ENCODE peak calls at places on chromosomes 6 and 20, in six cellular contexts. One of them, this sample, is unnamed.
A peak's percentile ranks its signal among the peaks of the same experiment; 100 is the strongest.

GRCh38 chr6:82248233-82248735 is 740 bp upstream of the IBTK start:
- DNase-seq in cardiac muscle cell: peak; percentile 41
- DNase-seq in lower lobe of right lung: peak; percentile 64
- DNase-seq in keratinocyte: no peak
- DNase-seq in lung: no peak
- DNase-seq in suprapubic skin: no peak
- DNase-seq in this sample: no peak

GRCh38 chr6:5751525-5752252 is 255.0 kb downstream of the NRN1 start:
- DNase-seq in cardiac muscle cell: peak; percentile 32
- DNase-seq in lower lobe of right lung: no peak
- DNase-seq in keratinocyte: no peak
- DNase-seq in lung: no peak
- DNase-seq in suprapubic skin: no peak
- DNase-seq in this sample: no peak

GRCh38 chr6:131029661-131030297 is 33.3 kb downstream of the EPB41L2 start:
- DNase-seq in cardiac muscle cell: peak; percentile 64
- DNase-seq in lower lobe of right lung: no peak
- DNase-seq in keratinocyte: no peak
- DNase-seq in lung: no peak
- DNase-seq in suprapubic skin: no peak
- DNase-seq in this sample: no peak

GRCh38 chr6:25034477-25034876 is 98.7 kb upstream of the RIPOR2 start:
- DNase-seq in cardiac muscle cell: no peak
- DNase-seq in lower lobe of right lung: no peak
- DNase-seq in keratinocyte: no peak
- DNase-seq in lung: no peak
- DNase-seq in suprapubic skin: no peak
- DNase-seq in this sample: no peak

GRCh38 chr6:151958332-151958731 is 150.8 kb downstream of the ESR1 start:
- DNase-seq in cardiac muscle cell: peak; percentile 82
- DNase-seq in lower lobe of right lung: no peak
- DNase-seq in keratinocyte: peak; percentile 1
- DNase-seq in lung: no peak
- DNase-seq in suprapubic skin: no peak
- DNase-seq in this sample: no peak

GRCh38 chr6:30311669-30312068 is 15.1 kb upstream of the TRIM39 start:
- DNase-seq in cardiac muscle cell: no peak
- DNase-seq in lower lobe of right lung: no peak
- DNase-seq in keratinocyte: no peak
- DNase-seq in lung: no peak
- DNase-seq in suprapubic skin: no peak
- DNase-seq in this sample: no peak

GRCh38 chr6:24576452-24576851 is 69.5 kb downstream of the KIAA0319 start:
- DNase-seq in cardiac muscle cell: no peak
- DNase-seq in lower lobe of right lung: no peak
- DNase-seq in keratinocyte: no peak
- DNase-seq in lung: no peak
- DNase-seq in suprapubic skin: no peak
- DNase-seq in this sample: no peak

GRCh38 chr20:16106191-16106849 is 466.9 kb downstream of the KIF16B start:
- DNase-seq in cardiac muscle cell: no peak
- DNase-seq in lower lobe of right lung: no peak
- DNase-seq in keratinocyte: no peak
- DNase-seq in lung: no peak
- DNase-seq in suprapubic skin: no peak
- DNase-seq in this sample: no peak

GRCh38 chr6:100663219-100663863 is 198.6 kb upstream of the SIM1 start:
- DNase-seq in cardiac muscle cell: peak; percentile 88
- DNase-seq in lower lobe of right lung: no peak
- DNase-seq in keratinocyte: peak; percentile 15
- DNase-seq in lung: no peak
- DNase-seq in suprapubic skin: no peak
- DNase-seq in this sample: no peak

GRCh38 chr20:41178495-41178894 is 41.2 kb downstream of the PLCG1 start:
- DNase-seq in cardiac muscle cell: no peak
- DNase-seq in lower lobe of right lung: no peak
- DNase-seq in keratinocyte: no peak
- DNase-seq in lung: no peak
- DNase-seq in suprapubic skin: no peak
- DNase-seq in this sample: no peak

GRCh38 chr6:148795563-148795962 is 48.7 kb downstream of the UST start:
- DNase-seq in cardiac muscle cell: no peak
- DNase-seq in lower lobe of right lung: no peak
- DNase-seq in keratinocyte: no peak
- DNase-seq in lung: no peak
- DNase-seq in suprapubic skin: no peak
- DNase-seq in this sample: no peak

GRCh38 chr6:69089539-69089938 is 454.5 kb downstream of the ADGRB3 start:
- DNase-seq in cardiac muscle cell: no peak
- DNase-seq in lower lobe of right lung: no peak
- DNase-seq in keratinocyte: no peak
- DNase-seq in lung: no peak
- DNase-seq in suprapubic skin: no peak
- DNase-seq in this sample: no peak

GRCh38 chr6:7828123-7828522 is 82.5 kb downstream of the TXNDC5 start:
- DNase-seq in cardiac muscle cell: no peak
- DNase-seq in lower lobe of right lung: no peak
- DNase-seq in keratinocyte: no peak
- DNase-seq in lung: no peak
- DNase-seq in suprapubic skin: no peak
- DNase-seq in this sample: no peak

GRCh38 chr6:45387236-45387635 is 9.5 kb upstream of the SUPT3H start:
- DNase-seq in cardiac muscle cell: peak; percentile 12
- DNase-seq in lower lobe of right lung: no peak
- DNase-seq in keratinocyte: no peak
- DNase-seq in lung: no peak
- DNase-seq in suprapubic skin: no peak
- DNase-seq in this sample: no peak

GRCh38 chr6:16947461-16948159 is 154.2 kb upstream of the STMND1 start:
- DNase-seq in cardiac muscle cell: peak; percentile 96
- DNase-seq in lower lobe of right lung: no peak
- DNase-seq in keratinocyte: no peak
- DNase-seq in lung: peak; percentile 40
- DNase-seq in suprapubic skin: no peak
- DNase-seq in this sample: no peak

GRCh38 chr6:96789871-96790270 is 47.4 kb downstream of the GPR63 start:
- DNase-seq in cardiac muscle cell: no peak
- DNase-seq in lower lobe of right lung: no peak
- DNase-seq in keratinocyte: no peak
- DNase-seq in lung: no peak
- DNase-seq in suprapubic skin: no peak
- DNase-seq in this sample: no peak

GRCh38 chr6:165663736-165664552 is 903 bp upstream of the PDE10A start:
- DNase-seq in cardiac muscle cell: no peak
- DNase-seq in lower lobe of right lung: no peak
- DNase-seq in keratinocyte: no peak
- DNase-seq in lung: no peak
- DNase-seq in suprapubic skin: no peak
- DNase-seq in this sample: no peak

GRCh38 chr6:118485601-118486550 is 62.2 kb upstream of the PLN start:
- DNase-seq in cardiac muscle cell: no peak
- DNase-seq in lower lobe of right lung: no peak
- DNase-seq in keratinocyte: no peak
- DNase-seq in lung: no peak
- DNase-seq in suprapubic skin: no peak
- DNase-seq in this sample: no peak

GRCh38 chr20:60589624-60590023 is 631.4 kb downstream of the CDH26 start:
- DNase-seq in cardiac muscle cell: no peak
- DNase-seq in lower lobe of right lung: no peak
- DNase-seq in keratinocyte: no peak
- DNase-seq in lung: no peak
- DNase-seq in suprapubic skin: no peak
- DNase-seq in this sample: no peak

GRCh38 chr6:148595550-148595949 is 151.3 kb upstream of the UST start:
- DNase-seq in cardiac muscle cell: no peak
- DNase-seq in lower lobe of right lung: no peak
- DNase-seq in keratinocyte: no peak
- DNase-seq in lung: no peak
- DNase-seq in suprapubic skin: no peak
- DNase-seq in this sample: no peak

GRCh38 chr6:136774228-136775041 is 17.8 kb downstream of the MAP3K5 start:
- DNase-seq in cardiac muscle cell: peak; percentile 82
- DNase-seq in lower lobe of right lung: no peak
- DNase-seq in keratinocyte: no peak
- DNase-seq in lung: no peak
- DNase-seq in suprapubic skin: no peak
- DNase-seq in this sample: no peak

GRCh38 chr20:5215592-5216304 is 88.9 kb downstream of the CDS2 start:
- DNase-seq in cardiac muscle cell: peak; percentile 15
- DNase-seq in lower lobe of right lung: no peak
- DNase-seq in keratinocyte: no peak
- DNase-seq in lung: no peak
- DNase-seq in suprapubic skin: no peak
- DNase-seq in this sample: no peak

GRCh38 chr6:74420221-74420620 is 724.2 kb downstream of the CD109 start:
- DNase-seq in cardiac muscle cell: no peak
- DNase-seq in lower lobe of right lung: no peak
- DNase-seq in keratinocyte: no peak
- DNase-seq in lung: no peak
- DNase-seq in suprapubic skin: no peak
- DNase-seq in this sample: no peak

GRCh38 chr6:156560476-156560875 is 216.7 kb upstream of the ARID1B start:
- DNase-seq in cardiac muscle cell: no peak
- DNase-seq in lower lobe of right lung: no peak
- DNase-seq in keratinocyte: no peak
- DNase-seq in lung: no peak
- DNase-seq in suprapubic skin: no peak
- DNase-seq in this sample: no peak

GRCh38 chr6:156555117-156555516 is 222.1 kb upstream of the ARID1B start:
- DNase-seq in cardiac muscle cell: no peak
- DNase-seq in lower lobe of right lung: no peak
- DNase-seq in keratinocyte: no peak
- DNase-seq in lung: no peak
- DNase-seq in suprapubic skin: no peak
- DNase-seq in this sample: no peak

GRCh38 chr6:156559151-156559690 is 218.0 kb upstream of the ARID1B start:
- DNase-seq in cardiac muscle cell: no peak
- DNase-seq in lower lobe of right lung: no peak
- DNase-seq in keratinocyte: no peak
- DNase-seq in lung: no peak
- DNase-seq in suprapubic skin: no peak
- DNase-seq in this sample: no peak

GRCh38 chr6:156557269-156557885 is 219.8 kb upstream of the ARID1B start:
- DNase-seq in cardiac muscle cell: peak; percentile 23
- DNase-seq in lower lobe of right lung: no peak
- DNase-seq in keratinocyte: no peak
- DNase-seq in lung: no peak
- DNase-seq in suprapubic skin: no peak
- DNase-seq in this sample: no peak

DNA sequence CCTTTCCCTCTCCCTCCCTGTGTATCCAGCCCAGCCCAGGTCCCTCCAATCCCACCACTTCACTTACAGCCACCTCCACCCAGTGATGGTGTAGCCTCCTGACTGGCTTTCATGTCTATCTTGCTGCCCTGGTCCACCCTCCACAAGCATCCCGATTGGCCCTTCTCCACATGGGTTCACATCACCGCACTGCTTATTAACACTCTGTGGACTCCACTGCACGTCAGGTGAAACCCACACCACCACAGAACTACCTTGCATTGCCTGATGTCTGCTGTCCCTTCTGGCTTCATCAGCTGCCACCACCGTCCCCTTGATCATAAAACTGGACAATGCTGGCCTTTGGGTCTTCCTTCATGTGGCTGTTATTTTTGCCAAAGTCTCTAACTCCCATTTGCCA is 220.3 kb upstream of the ARID1B start:
- DNase-seq in cardiac muscle cell: no peak
- DNase-seq in lower lobe of right lung: no peak
- DNase-seq in keratinocyte: no peak
- DNase-seq in lung: no peak
- DNase-seq in suprapubic skin: no peak
- DNase-seq in this sample: no peak
- H3K27ac ChIP-seq in cardiac muscle cell: no peak overlapping the region
- H3K27ac ChIP-seq in lower lobe of right lung: no peak overlapping the region
- H3K27ac ChIP-seq in keratinocyte: no peak overlapping the region
- H3K27ac ChIP-seq in lung: no peak overlapping the region
- H3K27ac ChIP-seq in suprapubic skin: no peak overlapping the region
- H3K27ac ChIP-seq in this sample: no peak overlapping the region

DNA sequence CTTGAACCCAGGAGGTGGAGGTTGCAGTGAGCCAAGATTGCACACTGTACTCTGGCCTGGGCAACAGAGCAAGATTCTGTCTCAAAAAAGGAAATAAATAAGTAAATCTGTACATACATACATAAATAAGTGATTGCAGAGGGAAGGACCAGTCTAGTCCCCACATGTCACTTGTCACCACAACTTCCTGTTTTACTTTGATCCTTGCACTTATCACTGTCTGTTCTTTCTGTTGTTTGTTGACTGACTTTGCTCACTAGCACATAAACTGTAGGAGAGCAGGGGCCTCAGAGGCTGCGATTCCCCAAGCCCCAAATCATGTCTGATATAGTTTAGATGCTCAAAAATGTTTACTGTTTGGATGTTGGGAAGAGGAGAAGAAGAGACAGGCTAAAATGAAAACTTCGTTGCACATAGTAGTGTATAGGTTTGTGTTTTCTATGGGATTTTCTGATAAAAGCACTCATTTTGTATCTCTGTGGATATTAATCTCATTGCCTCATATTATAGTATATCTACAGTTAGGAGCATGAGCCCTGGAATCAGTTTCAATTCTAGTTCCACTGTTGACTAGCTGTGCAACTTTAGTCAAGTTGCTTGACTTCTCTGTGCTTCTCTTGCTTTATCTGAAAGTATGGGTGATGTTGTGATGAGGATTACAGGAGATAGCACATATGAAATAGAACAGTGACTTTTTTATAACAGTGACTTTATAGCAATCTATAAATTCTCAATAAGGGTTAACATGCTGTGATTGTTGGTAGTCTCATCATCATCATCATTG is 165.0 kb downstream of the TBC1D7 start:
- DNase-seq in cardiac muscle cell: no peak
- DNase-seq in lower lobe of right lung: no peak
- DNase-seq in keratinocyte: no peak
- DNase-seq in lung: no peak
- DNase-seq in suprapubic skin: no peak
- DNase-seq in this sample: no peak
- H3K27me3 ChIP-seq in cardiac muscle cell: no peaks in the 10 kb centered on the region
- H3K27me3 ChIP-seq in lower lobe of right lung: no peaks in the 10 kb centered on the region
- H3K27me3 ChIP-seq in keratinocyte: no peaks in the 10 kb centered on the region
- H3K27me3 ChIP-seq in lung: no peaks in the 10 kb centered on the region
- H3K27me3 ChIP-seq in suprapubic skin: no peaks in the 10 kb centered on the region
- H3K27me3 ChIP-seq in this sample: no peaks in the 10 kb centered on the region

GRCh38 chr20:62822788-62823651 is 6.2 kb downstream of the COL9A3 start:
- DNase-seq in cardiac muscle cell: no peak
- DNase-seq in lower lobe of right lung: no peak
- DNase-seq in keratinocyte: no peak
- DNase-seq in lung: no peak
- DNase-seq in suprapubic skin: no peak
- DNase-seq in this sample: peak; percentile 29
- H3K4me3 ChIP-seq in cardiac muscle cell: no peak overlapping the region
- H3K4me3 ChIP-seq in lower lobe of right lung: no peak overlapping the region
- H3K4me3 ChIP-seq in keratinocyte: no peak overlapping the region
- H3K4me3 ChIP-seq in lung: no peak overlapping the region
- H3K4me3 ChIP-seq in suprapubic skin: no peak overlapping the region
- H3K4me3 ChIP-seq in this sample: no peak overlapping the region

DNA sequence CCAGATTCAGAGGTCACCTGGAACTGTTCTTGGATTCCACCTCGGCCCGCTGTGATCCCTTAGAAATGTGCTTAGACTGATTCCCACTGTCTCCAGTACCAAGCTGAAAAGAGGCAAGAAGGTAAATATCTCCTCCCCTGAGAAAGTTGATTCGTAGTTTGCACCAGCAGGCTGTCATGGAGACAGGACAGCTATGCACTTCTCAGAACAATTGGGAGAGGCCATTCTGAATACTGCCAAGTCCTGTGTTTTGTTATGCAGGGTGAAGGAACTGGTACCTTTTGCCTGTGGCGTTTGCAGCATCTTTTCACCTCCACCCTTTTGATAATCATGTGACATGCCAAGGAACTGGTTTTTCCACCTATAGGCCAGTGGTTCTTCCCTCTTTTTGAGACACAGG is 58.2 kb upstream of the RNGTT start:
- DNase-seq in cardiac muscle cell: no peak
- DNase-seq in lower lobe of right lung: no peak
- DNase-seq in keratinocyte: no peak
- DNase-seq in lung: no peak
- DNase-seq in suprapubic skin: no peak
- DNase-seq in this sample: no peak
- H3K27ac ChIP-seq in cardiac muscle cell: no peak overlapping the region
- H3K27ac ChIP-seq in lower lobe of right lung: no peak overlapping the region
- H3K27ac ChIP-seq in keratinocyte: no peak overlapping the region
- H3K27ac ChIP-seq in lung: no peak overlapping the region
- H3K27ac ChIP-seq in suprapubic skin: peak overlapping the region; percentile 86
- H3K27ac ChIP-seq in this sample: no peak overlapping the region

This sample was measured in CD4-positive, alpha-beta memory T cell.